ENCODE peak calls at places on chromosomes 3 and 15, in nine cellular contexts. Y is left lung, B is body of pancreas, O is ascending aorta, A is upper lobe of left lung, Q is adrenal gland, R is psoas muscle, U is right lobe of liver, L is fibroblast of pulmonary artery. C is an unnamed sample.
A peak's percentile ranks its signal among the peaks of the same experiment; 100 is the strongest.

GRCh38 chr3:30166535-30166934 is 439.9 kb upstream of the TGFBR2 start:
- DNase-seq in A (no peak), B (no peak), Y (no peak), R (no peak), L (no peak), Q (no peak), O (no peak), U (no peak), C (no peak)

GRCh38 chr3:196274585-196274984 is 12.9 kb downstream of the PCYT1A start:
- DNase-seq in O (no peak), Y (no peak), R (no peak), U (no peak), B (no peak), L (no peak), Q (no peak), A (no peak), C (peak; percentile 88)

GRCh38 chr15:32030795-32031194 is 480 bp downstream of the CHRNA7 start:
- DNase-seq in B (peak; percentile 14), L (no peak), A (peak; percentile 29), O (no peak), R (no peak), Q (no peak), Y (no peak), U (no peak), C (no peak)

GRCh38 chr3:13163848-13164382 is 90.7 kb upstream of the IQSEC1 start:
- DNase-seq in B (no peak), U (no peak), Y (no peak), R (no peak), Q (no peak), L (no peak), A (no peak), O (no peak), C (no peak)

GRCh38 chr3:14170569-14171159 is 7.7 kb downstream of the XPC start:
- DNase-seq in U (no peak), R (no peak), A (no peak), L (peak; percentile 65), B (no peak), Y (no peak), O (no peak), Q (no peak), C (no peak)

GRCh38 chr3:23809840-23810341 is 4.1 kb downstream of the UBE2E1 start:
- DNase-seq in B (no peak), R (no peak), U (no peak), L (no peak), Y (no peak), A (no peak), Q (no peak), O (no peak), C (no peak)

GRCh38 chr3:132210476-132211346 is 106.5 kb upstream of the ACP3 start:
- DNase-seq in O (no peak), Y (peak; percentile 36), R (no peak), U (no peak), Q (no peak), L (peak; percentile 3), B (peak; percentile 54), A (peak; percentile 48), C (no peak)

GRCh38 chr15:34732430-34732829 is 22.4 kb downstream of the GJD2 start:
- DNase-seq in A (no peak), B (no peak), R (no peak), Y (no peak), U (no peak), O (no peak), Q (no peak), L (no peak), C (no peak)

GRCh38 chr15:75673426-75674247 is 25.9 kb downstream of the SNX33 start:
- DNase-seq in Q (no peak), U (no peak), R (peak; percentile 94), B (peak; percentile 55), O (peak; percentile 94), A (peak; percentile 39), L (peak; percentile 88), Y (peak; percentile 84), C (no peak)

GRCh38 chr15:24956131-24956838 is 1.5 kb downstream of the SNRPN start:
- DNase-seq in Q (peak; percentile 74), Y (peak; percentile 74), U (peak; percentile 74), R (peak; percentile 89), L (peak; percentile 83), A (peak; percentile 80), O (peak; percentile 91), B (peak; percentile 82), C (peak; percentile 55)

GRCh38 chr3:142445816-142446254 is 2.0 kb downstream of the XRN1 start:
- DNase-seq in U (no peak), A (no peak), Y (no peak), B (no peak), L (peak; percentile 22), Q (no peak), R (no peak), O (no peak), C (peak; percentile 26)

GRCh38 chr3:7015683-7016440 is 154.9 kb downstream of the GRM7 start:
- DNase-seq in A (no peak), O (no peak), Q (no peak), L (no peak), Y (no peak), R (no peak), B (no peak), U (no peak), C (no peak)

GRCh38 chr15:91853501-91853967 is at the start of gene SLCO3A1:
- DNase-seq in Q (peak; percentile 75), Y (peak; percentile 83), O (peak; percentile 90), A (peak; percentile 84), U (peak; percentile 78), B (peak; percentile 73), R (peak; percentile 87), L (peak; percentile 49), C (no peak)

GRCh38 chr3:40456940-40457823 is at the start of gene RPL14:
- DNase-seq in B (peak; percentile 98), Q (peak; percentile 94), O (peak; percentile 98), A (peak; percentile 95), Y (peak; percentile 96), R (peak; percentile 98), L (peak; percentile 97), U (peak; percentile 96), C (peak; percentile 89)

GRCh38 chr3:40456279-40456939 is 730 bp upstream of the RPL14 start:
- DNase-seq in Q (no peak), A (no peak), B (no peak), R (no peak), O (no peak), U (no peak), Y (no peak), L (no peak), C (no peak)

GRCh38 chr3:40455328-40455727 is 1.8 kb upstream of the RPL14 start:
- DNase-seq in Q (no peak), R (no peak), A (no peak), O (no peak), L (no peak), B (no peak), U (no peak), Y (no peak), C (no peak)

GRCh38 chr3:40453933-40454332 is 3.2 kb upstream of the RPL14 start:
- DNase-seq in L (no peak), B (no peak), R (no peak), U (no peak), O (no peak), A (no peak), Q (no peak), Y (no peak), C (no peak)

DNA sequence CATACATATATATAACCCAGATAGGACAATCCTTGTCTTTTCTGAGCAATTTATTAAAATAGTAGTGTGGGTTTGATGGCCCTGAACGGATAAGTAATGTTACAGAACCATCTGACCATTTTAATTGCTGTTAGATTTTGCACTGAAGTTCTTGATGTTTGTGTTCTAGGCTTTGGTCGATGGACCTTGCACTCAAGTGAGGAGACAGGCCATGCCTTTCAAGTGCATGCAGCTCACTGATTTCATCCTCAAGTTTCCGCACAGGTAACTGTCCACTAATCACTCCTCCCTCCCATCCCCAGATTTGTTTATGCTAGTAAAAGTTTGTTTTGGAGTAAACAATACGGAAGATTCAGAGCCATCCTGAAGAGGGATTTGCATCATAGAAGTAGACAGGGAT is 1.3 kb downstream of the RPL14 start:
- DNase-seq in B (no peak), L (no peak), Y (no peak), O (no peak), R (no peak), Q (no peak), U (no peak), A (no peak), C (no peak)
- H3K4me3 ChIP-seq in B (no peak overlapping the region), L (peak overlapping the region; percentile 81), Y (peak overlapping the region; percentile 95), O (peak overlapping the region; percentile 83), R (peak overlapping the region; percentile 91), Q (no peak overlapping the region), U (peak overlapping the region; percentile 97), A (no peak overlapping the region), C (peak overlapping the region; percentile 90)

GRCh38 chr15:38024293-38025091 is 90.1 kb downstream of the TMCO5A start:
- DNase-seq in L (no peak), U (no peak), Q (no peak), O (no peak), A (no peak), B (no peak), Y (no peak), R (no peak), C (no peak)

GRCh38 chr15:38030609-38031008 is 96.2 kb downstream of the TMCO5A start:
- DNase-seq in B (no peak), U (no peak), Y (no peak), A (no peak), O (no peak), L (no peak), Q (no peak), R (no peak), C (no peak)

GRCh38 chr15:38029741-38030140 is 95.3 kb downstream of the TMCO5A start:
- DNase-seq in L (peak; percentile 95), B (no peak), A (no peak), Q (no peak), U (no peak), O (no peak), R (no peak), Y (no peak), C (no peak)

DNA sequence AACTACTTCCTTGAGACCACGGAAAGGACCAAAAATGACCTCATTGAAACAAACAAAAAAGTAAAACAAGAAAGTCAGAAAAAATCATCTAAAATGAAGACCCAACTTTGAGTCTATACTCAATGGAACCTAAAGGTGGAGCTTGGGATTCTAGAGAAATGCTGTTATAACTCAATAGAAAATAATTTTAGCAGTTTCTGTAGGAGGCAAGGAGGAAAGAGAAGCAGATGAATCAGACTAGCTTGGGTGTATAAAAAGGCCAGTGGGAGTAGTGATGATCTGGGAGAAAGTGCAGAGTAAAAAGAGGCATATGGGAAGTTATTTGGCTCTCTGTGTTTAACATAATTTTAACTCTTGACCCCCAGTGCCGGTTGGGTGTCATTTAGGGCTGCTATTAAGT is 94.4 kb downstream of the TMCO5A start:
- DNase-seq in B (no peak), A (no peak), Y (no peak), R (no peak), Q (no peak), U (no peak), L (peak; percentile 71), O (no peak), C (no peak)
- TF ChIP-seq CTCF in B (no peak), A (no peak), Y (no peak), R (no peak), Q (no peak), U (no peak), L (peak; percentile 43), O (no peak), C (no peak)

GRCh38 chr15:41387646-41388045 is 14.7 kb downstream of the NDUFAF1 start:
- DNase-seq in U (no peak), A (no peak), O (no peak), Q (no peak), Y (no peak), R (no peak), B (no peak), L (no peak), C (no peak)
- H3K4me3 ChIP-seq in U (no peak overlapping the region), A (no peak overlapping the region), O (no peak overlapping the region), Q (no peak overlapping the region), Y (no peak overlapping the region), R (no peak overlapping the region), B (no peak overlapping the region), L (no peak overlapping the region), C (no peak overlapping the region)

GRCh38 chr15:77419050-77419835 is 661 bp downstream of the PEAK1 start:
- DNase-seq in B (peak; percentile 21), R (peak; percentile 73), U (peak; percentile 68), Y (peak; percentile 42), L (peak; percentile 48), O (peak; percentile 67), A (peak; percentile 30), Q (peak; percentile 60), C (no peak)
- TF ChIP-seq CTCF in B (no peak), R (peak; percentile 32), U (peak; percentile 40), Y (no peak), L (no peak), O (peak; percentile 11), A (no peak), Q (no peak), C (peak; percentile 9)